ENCODE peak calls at places on chromosome 2, in seven cellular contexts. One of them, this sample, is unnamed.

GRCh38 chr2:121209014-121209610 is 75.9 kb downstream of the TFCP2L1 start:
- DNase-seq in colonic mucosa: no peak
- DNase-seq in aorta: no peak
- DNase-seq in naive thymus-derived CD4-positive, alpha-beta T cell: no peak
- DNase-seq in pancreas: no peak
- DNase-seq in dorsolateral prefrontal cortex: no peak
- DNase-seq in breast epithelium: no peak
- DNase-seq in this sample: no peak

GRCh38 chr2:10141736-10142639 is 19.4 kb downstream of the RRM2 start:
- DNase-seq in naive thymus-derived CD4-positive, alpha-beta T cell: peak
- DNase-seq in dorsolateral prefrontal cortex: no peak
- DNase-seq in colonic mucosa: peak
- DNase-seq in pancreas: no peak
- DNase-seq in aorta: no peak
- DNase-seq in breast epithelium: no peak
- DNase-seq in this sample: no peak

GRCh38 chr2:235709969-235710879 is 216.4 kb downstream of the AGAP1 start:
- DNase-seq in pancreas: no peak
- DNase-seq in dorsolateral prefrontal cortex: no peak
- DNase-seq in aorta: no peak
- DNase-seq in colonic mucosa: no peak
- DNase-seq in breast epithelium: no peak
- DNase-seq in naive thymus-derived CD4-positive, alpha-beta T cell: no peak
- DNase-seq in this sample: no peak

GRCh38 chr2:75788154-75788553 is 77.4 kb upstream of the GCFC2 start:
- DNase-seq in breast epithelium: no peak
- DNase-seq in pancreas: no peak
- DNase-seq in aorta: no peak
- DNase-seq in naive thymus-derived CD4-positive, alpha-beta T cell: no peak
- DNase-seq in dorsolateral prefrontal cortex: no peak
- DNase-seq in colonic mucosa: no peak
- DNase-seq in this sample: no peak

GRCh38 chr2:231394201-231395141 is 1.0 kb upstream of the B3GNT7 start:
- DNase-seq in aorta: no peak
- DNase-seq in breast epithelium: no peak
- DNase-seq in colonic mucosa: peak
- DNase-seq in dorsolateral prefrontal cortex: no peak
- DNase-seq in pancreas: no peak
- DNase-seq in naive thymus-derived CD4-positive, alpha-beta T cell: no peak
- DNase-seq in this sample: no peak

GRCh38 chr2:187982668-187983067 is 309.0 kb upstream of the GULP1 start:
- DNase-seq in dorsolateral prefrontal cortex: no peak
- DNase-seq in naive thymus-derived CD4-positive, alpha-beta T cell: no peak
- DNase-seq in aorta: no peak
- DNase-seq in breast epithelium: no peak
- DNase-seq in colonic mucosa: no peak
- DNase-seq in pancreas: peak
- DNase-seq in this sample: no peak

GRCh38 chr2:198756166-198756565 is 701.6 kb downstream of the SATB2 start:
- DNase-seq in dorsolateral prefrontal cortex: no peak
- DNase-seq in aorta: no peak
- DNase-seq in colonic mucosa: no peak
- DNase-seq in naive thymus-derived CD4-positive, alpha-beta T cell: no peak
- DNase-seq in pancreas: no peak
- DNase-seq in breast epithelium: no peak
- DNase-seq in this sample: no peak

GRCh38 chr2:171447675-171448074 is 13.6 kb downstream of the DCAF17 start:
- DNase-seq in naive thymus-derived CD4-positive, alpha-beta T cell: no peak
- DNase-seq in colonic mucosa: no peak
- DNase-seq in pancreas: no peak
- DNase-seq in breast epithelium: no peak
- DNase-seq in dorsolateral prefrontal cortex: no peak
- DNase-seq in aorta: no peak
- DNase-seq in this sample: no peak

GRCh38 chr2:168097431-168097830 is 150.0 kb downstream of the STK39 start:
- DNase-seq in naive thymus-derived CD4-positive, alpha-beta T cell: no peak
- DNase-seq in pancreas: no peak
- DNase-seq in breast epithelium: peak
- DNase-seq in dorsolateral prefrontal cortex: no peak
- DNase-seq in colonic mucosa: no peak
- DNase-seq in aorta: no peak
- DNase-seq in this sample: no peak

GRCh38 chr2:127437781-127438726 is 19.8 kb downstream of the PROC start:
- DNase-seq in aorta: no peak
- DNase-seq in pancreas: peak
- DNase-seq in dorsolateral prefrontal cortex: no peak
- DNase-seq in naive thymus-derived CD4-positive, alpha-beta T cell: no peak
- DNase-seq in breast epithelium: no peak
- DNase-seq in colonic mucosa: peak
- DNase-seq in this sample: no peak
- H3K27ac ChIP-seq in aorta: no peak
- H3K27ac ChIP-seq in pancreas: no peak
- H3K27ac ChIP-seq in dorsolateral prefrontal cortex: no peak
- H3K27ac ChIP-seq in naive thymus-derived CD4-positive, alpha-beta T cell: no peak
- H3K27ac ChIP-seq in breast epithelium: no peak
- H3K27ac ChIP-seq in colonic mucosa: no peak
- H3K27ac ChIP-seq in this sample: no peak

GRCh38 chr2:180980943-180981898 is 816 bp downstream of the UBE2E3 start:
- DNase-seq in aorta: peak
- DNase-seq in colonic mucosa: peak
- DNase-seq in pancreas: peak
- DNase-seq in naive thymus-derived CD4-positive, alpha-beta T cell: peak
- DNase-seq in breast epithelium: no peak
- DNase-seq in dorsolateral prefrontal cortex: peak
- DNase-seq in this sample: no peak
- H3K27ac ChIP-seq in aorta: peak
- H3K27ac ChIP-seq in colonic mucosa: peak
- H3K27ac ChIP-seq in pancreas: peak
- H3K27ac ChIP-seq in naive thymus-derived CD4-positive, alpha-beta T cell: peak
- H3K27ac ChIP-seq in breast epithelium: peak
- H3K27ac ChIP-seq in dorsolateral prefrontal cortex: peak
- H3K27ac ChIP-seq in this sample: peak

GRCh38 chr2:71226965-71227560 is at the start of gene PAIP2B:
- DNase-seq in aorta: peak
- DNase-seq in dorsolateral prefrontal cortex: peak
- DNase-seq in naive thymus-derived CD4-positive, alpha-beta T cell: peak
- DNase-seq in colonic mucosa: peak
- DNase-seq in breast epithelium: peak
- DNase-seq in pancreas: peak
- DNase-seq in this sample: peak
- H3K27ac ChIP-seq in aorta: peak
- H3K27ac ChIP-seq in dorsolateral prefrontal cortex: peak
- H3K27ac ChIP-seq in naive thymus-derived CD4-positive, alpha-beta T cell: peak
- H3K27ac ChIP-seq in colonic mucosa: peak
- H3K27ac ChIP-seq in breast epithelium: peak
- H3K27ac ChIP-seq in pancreas: peak
- H3K27ac ChIP-seq in this sample: peak

GRCh38 chr2:55864351-55865084 is 59.1 kb downstream of the EFEMP1 start:
- DNase-seq in naive thymus-derived CD4-positive, alpha-beta T cell: no peak
- DNase-seq in breast epithelium: no peak
- DNase-seq in dorsolateral prefrontal cortex: no peak
- DNase-seq in aorta: no peak
- DNase-seq in colonic mucosa: no peak
- DNase-seq in pancreas: no peak
- DNase-seq in this sample: no peak

GRCh38 chr2:55862269-55862668 is 61.3 kb downstream of the EFEMP1 start:
- DNase-seq in aorta: peak
- DNase-seq in naive thymus-derived CD4-positive, alpha-beta T cell: no peak
- DNase-seq in pancreas: no peak
- DNase-seq in colonic mucosa: no peak
- DNase-seq in breast epithelium: no peak
- DNase-seq in dorsolateral prefrontal cortex: no peak
- DNase-seq in this sample: no peak

GRCh38 chr2:55862673-55863390 is 60.8 kb downstream of the EFEMP1 start:
- DNase-seq in dorsolateral prefrontal cortex: no peak
- DNase-seq in colonic mucosa: no peak
- DNase-seq in breast epithelium: peak
- DNase-seq in naive thymus-derived CD4-positive, alpha-beta T cell: no peak
- DNase-seq in aorta: no peak
- DNase-seq in pancreas: peak
- DNase-seq in this sample: no peak

GRCh38 chr2:55859875-55860274 is 63.7 kb downstream of the EFEMP1 start:
- DNase-seq in colonic mucosa: no peak
- DNase-seq in pancreas: no peak
- DNase-seq in naive thymus-derived CD4-positive, alpha-beta T cell: no peak
- DNase-seq in breast epithelium: no peak
- DNase-seq in dorsolateral prefrontal cortex: no peak
- DNase-seq in aorta: no peak
- DNase-seq in this sample: no peak

GRCh38 chr2:55861733-55862132 is 61.8 kb downstream of the EFEMP1 start:
- DNase-seq in colonic mucosa: no peak
- DNase-seq in naive thymus-derived CD4-positive, alpha-beta T cell: no peak
- DNase-seq in dorsolateral prefrontal cortex: no peak
- DNase-seq in aorta: no peak
- DNase-seq in breast epithelium: no peak
- DNase-seq in pancreas: no peak
- DNase-seq in this sample: no peak
- H3K27ac ChIP-seq in colonic mucosa: no peak
- H3K27ac ChIP-seq in naive thymus-derived CD4-positive, alpha-beta T cell: no peak
- H3K27ac ChIP-seq in dorsolateral prefrontal cortex: no peak
- H3K27ac ChIP-seq in aorta: peak
- H3K27ac ChIP-seq in breast epithelium: peak
- H3K27ac ChIP-seq in pancreas: no peak
- H3K27ac ChIP-seq in this sample: no peak

DNA sequence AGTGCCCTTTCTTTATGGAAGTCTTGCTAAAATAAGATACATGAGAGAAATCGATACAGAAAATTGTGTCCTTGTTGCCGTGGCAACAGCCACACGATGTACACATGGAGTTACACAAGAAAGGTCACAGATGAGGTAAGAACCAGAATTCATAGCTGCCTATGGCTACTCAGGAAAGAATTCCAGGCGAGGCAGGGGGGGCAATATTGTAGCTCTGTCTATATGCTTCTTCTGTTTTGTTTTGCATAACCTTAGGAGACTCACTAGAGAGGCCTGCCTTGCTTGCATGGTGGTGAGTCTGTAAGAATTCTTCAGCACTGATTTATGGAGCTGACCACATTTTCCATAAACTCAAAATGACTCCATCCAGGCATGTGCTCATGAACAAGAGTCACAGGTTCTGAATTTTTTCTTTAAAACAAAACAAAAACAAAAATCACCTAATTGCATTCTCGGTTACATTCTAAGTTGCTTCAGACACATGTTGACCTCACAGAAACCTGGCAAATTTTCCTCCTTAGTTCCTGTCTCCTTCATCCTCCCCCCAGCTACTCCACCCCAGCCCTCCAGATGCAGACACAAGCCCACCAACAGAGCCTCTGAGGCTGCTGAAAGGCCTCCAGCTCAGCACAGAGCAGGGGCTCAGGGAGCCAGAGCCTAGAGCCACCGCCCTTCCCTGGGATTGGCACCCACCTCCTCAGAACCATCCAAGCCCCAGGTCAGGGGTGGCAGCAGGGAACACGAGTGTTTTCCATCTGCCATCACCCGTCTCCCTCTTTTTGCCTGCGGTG is 183.5 kb downstream of the ANTXR1 start:
- DNase-seq in dorsolateral prefrontal cortex: no peak
- DNase-seq in pancreas: no peak
- DNase-seq in naive thymus-derived CD4-positive, alpha-beta T cell: no peak
- DNase-seq in breast epithelium: no peak
- DNase-seq in colonic mucosa: no peak
- DNase-seq in aorta: no peak
- DNase-seq in this sample: no peak
- H3K27ac ChIP-seq in dorsolateral prefrontal cortex: no peak
- H3K27ac ChIP-seq in pancreas: no peak
- H3K27ac ChIP-seq in naive thymus-derived CD4-positive, alpha-beta T cell: no peak
- H3K27ac ChIP-seq in breast epithelium: peak
- H3K27ac ChIP-seq in colonic mucosa: no peak
- H3K27ac ChIP-seq in aorta: peak
- H3K27ac ChIP-seq in this sample: no peak

GRCh38 chr2:118309201-118310015 is 221.1 kb downstream of the INSIG2 start:
- DNase-seq in aorta: no peak
- DNase-seq in naive thymus-derived CD4-positive, alpha-beta T cell: no peak
- DNase-seq in breast epithelium: no peak
- DNase-seq in dorsolateral prefrontal cortex: no peak
- DNase-seq in pancreas: no peak
- DNase-seq in colonic mucosa: no peak
- DNase-seq in this sample: no peak
- H3K27ac ChIP-seq in aorta: no peak
- H3K27ac ChIP-seq in naive thymus-derived CD4-positive, alpha-beta T cell: peak
- H3K27ac ChIP-seq in breast epithelium: no peak
- H3K27ac ChIP-seq in dorsolateral prefrontal cortex: peak
- H3K27ac ChIP-seq in pancreas: no peak
- H3K27ac ChIP-seq in colonic mucosa: no peak
- H3K27ac ChIP-seq in this sample: peak

GRCh38 chr2:97546711-97547110 is 43.0 kb downstream of the ANKRD36B start:
- DNase-seq in naive thymus-derived CD4-positive, alpha-beta T cell: no peak
- DNase-seq in aorta: no peak
- DNase-seq in dorsolateral prefrontal cortex: no peak
- DNase-seq in breast epithelium: no peak
- DNase-seq in colonic mucosa: no peak
- DNase-seq in pancreas: no peak
- DNase-seq in this sample: no peak
- H3K27ac ChIP-seq in naive thymus-derived CD4-positive, alpha-beta T cell: no peak
- H3K27ac ChIP-seq in aorta: no peak
- H3K27ac ChIP-seq in dorsolateral prefrontal cortex: no peak
- H3K27ac ChIP-seq in breast epithelium: no peak
- H3K27ac ChIP-seq in colonic mucosa: no peak
- H3K27ac ChIP-seq in pancreas: no peak
- H3K27ac ChIP-seq in this sample: no peak

This sample was measured in caudate nucleus.